ENCODE peak calls at places on chromosomes 5 and 9, in ten cellular contexts. V is colonic mucosa, J is epithelial cell of esophagus, Q is tibial artery, A is GM12865, M is astrocyte, C is transverse colon, L is HL-60, E is lower lobe of right lung, F is upper lobe of right lung. I is an unnamed sample.

GRCh38 chr5:130955041-130955440 is 210.0 kb downstream of the HINT1 start:
- DNase-seq in V (no peak), J (no peak), Q (no peak), A (no peak), M (no peak), C (no peak), L (no peak), E (no peak), F (no peak), I (no peak)

GRCh38 chr5:149939572-149939971 is 5.0 kb downstream of the PDE6A start:
- DNase-seq in V (no peak), J (peak), Q (no peak), A (no peak), M (no peak), C (no peak), L (peak), E (no peak), F (no peak), I (no peak)

GRCh38 chr5:147813696-147814095 is 17.8 kb downstream of the SPINK1 start:
- DNase-seq in V (no peak), J (no peak), Q (no peak), A (no peak), M (no peak), C (no peak), L (no peak), E (no peak), F (no peak), I (no peak)

GRCh38 chr5:83554686-83555085 is 83.1 kb downstream of the VCAN start:
- DNase-seq in V (no peak), J (no peak), Q (no peak), A (no peak), M (peak), C (no peak), L (no peak), E (no peak), F (no peak), I (no peak)

GRCh38 chr5:38997579-38997978 is 76.6 kb downstream of the RICTOR start:
- DNase-seq in V (no peak), J (no peak), Q (no peak), A (no peak), M (no peak), C (no peak), L (no peak), E (no peak), F (no peak), I (no peak)

GRCh38 chr5:160935776-160936175 is 83.8 kb upstream of the ATP10B start:
- DNase-seq in V (no peak), J (no peak), Q (no peak), A (no peak), M (no peak), C (no peak), L (no peak), E (no peak), F (no peak), I (no peak)

GRCh38 chr9:757246-757881 is 84.1 kb upstream of the DMRT1 start:
- DNase-seq in V (peak), J (peak), Q (peak), A (peak), M (peak), C (peak), L (peak), E (no peak), F (no peak), I (peak)

GRCh38 chr9:127567898-127568617 is 44.0 kb upstream of the STXBP1 start:
- DNase-seq in V (no peak), J (no peak), Q (no peak), A (no peak), M (no peak), C (peak), L (no peak), E (no peak), F (no peak), I (no peak)

GRCh38 chr5:135566422-135567416 is 12.1 kb downstream of the CXCL14 start:
- DNase-seq in V (no peak), J (no peak), Q (no peak), A (no peak), M (no peak), C (no peak), L (no peak), E (no peak), F (no peak), I (no peak)

GRCh38 chr5:124746916-124747769 is 704 bp upstream of the ZNF608 start:
- DNase-seq in V (peak), J (peak), Q (peak), A (peak), M (peak), C (peak), L (no peak), E (peak), F (peak), I (peak)

GRCh38 chr5:31364881-31365636 is 166.8 kb downstream of the DROSHA start:
- DNase-seq in V (no peak), J (no peak), Q (no peak), A (no peak), M (peak), C (no peak), L (no peak), E (no peak), F (no peak), I (peak)

GRCh38 chr5:160434022-160434531 is 12.4 kb downstream of the PTTG1 start:
- DNase-seq in V (no peak), J (peak), Q (no peak), A (peak), M (peak), C (no peak), L (no peak), E (peak), F (no peak), I (no peak)

GRCh38 chr5:24923400-24923799 is 278.6 kb upstream of the CDH10 start:
- DNase-seq in V (no peak), J (no peak), Q (no peak), A (no peak), M (no peak), C (no peak), L (no peak), E (no peak), F (no peak), I (no peak)

GRCh38 chr9:112348257-112348992 is 15.0 kb upstream of the PTBP3 start:
- DNase-seq in V (peak), J (peak), Q (peak), A (no peak), M (peak), C (peak), L (no peak), E (peak), F (peak), I (peak)

GRCh38 chr9:94967481-94967880 is 241.0 kb downstream of the AOPEP start:
- DNase-seq in V (no peak), J (no peak), Q (no peak), A (no peak), M (no peak), C (no peak), L (no peak), E (no peak), F (no peak), I (no peak)

GRCh38 chr9:127589955-127590370 is 22.1 kb upstream of the STXBP1 start:
- DNase-seq in V (peak), J (peak), Q (peak), A (peak), M (peak), C (peak), L (peak), E (no peak), F (no peak), I (peak)

GRCh38 chr9:209143-209758 is 5.4 kb upstream of the DOCK8 start:
- DNase-seq in V (no peak), J (no peak), Q (no peak), A (no peak), M (no peak), C (no peak), L (peak), E (no peak), F (no peak), I (no peak)

GRCh38 chr5:37400501-37400900 is 21.4 kb downstream of the WDR70 start:
- DNase-seq in V (no peak), J (no peak), Q (no peak), A (no peak), M (peak), C (no peak), L (no peak), E (no peak), F (no peak), I (no peak)

GRCh38 chr9:110006657-110007056 is 201.3 kb downstream of the C9orf152 start:
- DNase-seq in V (no peak), J (no peak), Q (no peak), A (no peak), M (no peak), C (no peak), L (no peak), E (no peak), F (no peak), I (no peak)

DNA sequence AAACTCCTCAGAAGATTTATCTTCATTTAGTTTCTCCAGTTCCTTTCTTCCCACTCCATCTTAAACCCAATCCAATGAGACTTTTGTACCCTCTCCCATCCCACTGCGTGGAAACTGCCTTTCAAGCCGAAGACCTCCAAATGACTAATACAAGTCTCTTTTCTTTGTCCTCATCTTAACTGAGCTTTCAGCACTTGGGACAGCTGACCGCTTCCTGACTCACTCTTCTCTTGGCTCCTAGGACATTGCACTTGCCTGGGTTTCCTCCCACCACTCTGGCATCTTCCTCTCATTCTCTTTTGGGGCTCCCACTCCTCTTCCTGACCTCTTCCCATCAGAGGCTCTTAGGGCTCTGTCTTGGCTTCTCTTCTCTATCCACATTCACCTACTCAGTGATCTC is 243.7 kb downstream of the HSPA4 start:
- DNase-seq in V (no peak), J (peak), Q (no peak), A (no peak), M (peak), C (no peak), L (no peak), E (no peak), F (no peak), I (no peak)
- H3K4me3 ChIP-seq in V (no peak), J (no peak), Q (no peak), A (no peak), M (no peak), C (no peak), L (no peak), E (no peak), F (no peak), I (no peak)

DNA sequence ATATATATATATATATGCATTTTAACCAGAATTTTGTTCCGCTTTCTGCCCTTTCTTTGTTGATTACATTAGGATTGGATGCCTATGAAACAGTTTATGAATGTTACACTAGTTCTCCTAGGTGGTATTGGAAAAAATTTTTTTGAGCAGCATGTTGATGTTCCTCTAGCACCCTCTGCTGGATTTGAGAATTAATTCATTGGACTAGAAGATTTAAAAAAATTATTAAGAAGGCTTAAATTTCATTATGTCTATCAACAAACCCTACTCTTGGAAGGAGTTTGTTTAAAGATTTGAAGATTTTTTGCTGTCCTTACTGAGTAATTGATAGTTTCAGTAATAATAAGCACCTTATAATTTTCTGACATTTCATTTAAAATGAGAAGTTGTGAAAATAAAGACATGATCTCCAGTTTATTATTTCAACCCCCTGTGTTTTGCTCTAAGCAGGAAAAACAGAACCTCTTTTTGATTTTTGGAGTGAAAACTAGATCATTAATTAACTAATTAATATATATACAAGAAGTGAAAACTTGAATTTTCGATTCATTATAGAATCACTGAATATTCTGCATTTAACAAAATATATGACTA is 89.6 kb downstream of the CCDC171 start:
- DNase-seq in V (no peak), J (peak), Q (no peak), A (peak), M (peak), C (no peak), L (no peak), E (no peak), F (no peak), I (peak)
- TF ChIP-seq CTCF in V (peak), J (peak), Q (peak), A (peak), M (peak), C (peak), L (no peak), E (peak), F (peak), I (peak)

GRCh38 chr5:1827410-1828397 is 26.5 kb downstream of the NDUFS6 start:
- DNase-seq in V (no peak), J (no peak), Q (no peak), A (no peak), M (no peak), C (no peak), L (no peak), E (no peak), F (peak), I (no peak)
- H3K4me3 ChIP-seq in V (peak), J (no peak), Q (no peak), A (no peak), M (no peak), C (no peak), L (no peak), E (no peak), F (no peak), I (no peak)

DNA sequence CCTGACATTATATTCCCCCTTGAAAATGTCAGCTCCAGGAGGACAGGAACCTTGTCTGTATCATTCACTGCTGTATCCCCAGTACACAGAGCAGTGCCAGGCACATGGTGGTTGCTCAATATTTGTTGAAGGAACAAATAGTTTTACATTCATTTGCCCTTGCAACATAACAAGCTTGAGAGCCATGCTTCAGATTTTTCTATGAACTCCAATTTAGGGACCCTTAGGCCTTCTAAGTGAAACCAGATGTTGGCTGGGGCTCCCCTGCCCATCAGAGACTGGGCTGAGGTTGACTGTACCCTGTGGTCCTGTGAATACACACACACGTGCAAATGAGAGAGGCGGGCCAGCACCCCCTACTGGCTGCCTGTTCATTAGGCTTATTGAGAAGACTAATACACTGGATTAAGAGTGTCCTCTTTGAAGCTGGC is 214.9 kb upstream of the WWC1 start:
- DNase-seq in V (no peak), J (peak), Q (no peak), A (peak), M (no peak), C (no peak), L (peak), E (peak), F (no peak), I (peak)
- TF ChIP-seq CTCF in V (no peak), J (no peak), Q (no peak), A (peak), M (peak), C (peak), L (no peak), E (peak), F (peak), I (peak)

GRCh38 chr9:125829743-125830142 is 82.6 kb downstream of the PBX3 start:
- DNase-seq in V (no peak), J (no peak), Q (no peak), A (peak), M (no peak), C (no peak), L (peak), E (no peak), F (no peak), I (peak)
- H3K4me3 ChIP-seq in V (no peak), J (no peak), Q (peak), A (peak), M (peak), C (no peak), L (peak), E (peak), F (peak), I (peak)

GRCh38 chr9:133603165-133603927 is 5.8 kb downstream of the FAM163B start:
- DNase-seq in V (no peak), J (no peak), Q (no peak), A (no peak), M (no peak), C (no peak), L (no peak), E (peak), F (no peak), I (no peak)
- TF ChIP-seq CTCF in V (no peak), J (no peak), Q (no peak), A (no peak), M (no peak), C (no peak), L (no peak), E (no peak), F (no peak), I (no peak)

GRCh38 chr5:52804359-52804758 is 16.6 kb downstream of the ITGA1 start:
- DNase-seq in V (no peak), J (no peak), Q (no peak), A (no peak), M (no peak), C (no peak), L (no peak), E (no peak), F (no peak), I (no peak)
- H3K4me3 ChIP-seq in V (no peak), J (no peak), Q (peak), A (no peak), M (no peak), C (peak), L (no peak), E (peak), F (peak), I (no peak)

DNA sequence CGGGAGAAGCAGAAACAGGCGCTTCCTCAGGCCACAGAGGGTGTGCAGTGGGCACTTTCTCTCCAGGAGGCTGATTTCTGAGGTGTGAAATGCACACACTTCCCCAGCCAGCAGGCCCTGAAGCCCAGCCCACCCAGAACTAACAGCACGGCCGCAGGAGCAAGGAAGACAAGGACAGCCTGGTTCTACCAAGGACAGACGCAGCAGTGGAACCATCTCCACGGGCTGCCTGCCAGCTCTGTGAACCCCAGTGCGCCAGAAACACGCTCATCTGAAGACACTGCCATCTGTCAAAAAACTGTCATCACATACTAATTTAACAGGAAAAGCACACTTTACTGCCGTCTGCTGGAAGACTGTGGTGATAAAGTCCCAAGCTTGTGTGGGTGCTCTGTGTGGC is 40.7 kb downstream of the MAPK9 start:
- DNase-seq in V (no peak), J (no peak), Q (no peak), A (no peak), M (no peak), C (no peak), L (no peak), E (no peak), F (no peak), I (no peak)
- TF ChIP-seq CTCF in V (no peak), J (no peak), Q (no peak), A (no peak), M (no peak), C (no peak), L (no peak), E (no peak), F (no peak), I (no peak)

DNA sequence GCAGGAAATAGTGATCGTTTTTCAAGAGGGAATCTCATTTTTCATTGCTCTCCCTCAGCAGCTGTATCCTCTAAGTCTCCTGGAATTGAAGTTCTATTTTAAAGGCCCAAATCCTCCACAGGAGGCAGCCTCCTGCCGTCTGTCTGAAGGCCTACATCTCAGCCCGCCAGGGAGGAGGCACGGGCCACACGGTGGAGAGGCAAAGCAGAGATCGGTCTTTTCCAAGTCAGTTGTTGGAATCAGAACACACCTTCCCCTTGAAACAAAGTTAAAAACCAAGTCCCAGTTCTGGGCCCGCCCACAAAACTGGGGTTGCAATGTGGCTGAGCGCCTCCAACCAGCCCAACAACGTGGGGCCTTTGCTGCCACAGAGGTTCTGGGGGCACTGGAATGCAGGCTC is 68.7 kb downstream of the RAPGEF1 start:
- DNase-seq in V (no peak), J (no peak), Q (no peak), A (no peak), M (no peak), C (no peak), L (no peak), E (no peak), F (no peak), I (no peak)
- H3K4me3 ChIP-seq in V (no peak), J (no peak), Q (no peak), A (peak), M (no peak), C (no peak), L (no peak), E (no peak), F (no peak), I (no peak)

DNA sequence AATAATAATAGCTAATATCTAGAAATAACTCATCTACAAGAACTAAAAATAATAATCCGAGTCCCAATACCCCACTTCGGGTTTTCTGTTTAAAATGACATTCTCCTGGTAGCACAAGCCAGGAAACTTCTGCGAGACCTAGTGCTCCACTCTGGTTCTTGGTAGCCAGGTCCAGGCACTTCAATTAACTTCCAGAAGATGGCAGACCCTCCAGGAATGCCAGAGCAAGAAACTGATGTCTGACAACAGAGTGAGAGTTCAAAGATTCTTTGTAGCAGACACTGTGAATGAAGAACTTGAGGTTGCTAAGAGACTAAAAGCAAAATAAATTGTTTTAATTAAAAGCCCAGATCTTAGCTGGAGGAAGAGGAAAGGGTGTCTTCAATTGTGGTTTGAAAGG is 1963.3 kb upstream of the CDH9 start:
- DNase-seq in V (no peak), J (no peak), Q (no peak), A (no peak), M (no peak), C (no peak), L (no peak), E (no peak), F (no peak), I (no peak)
- TF ChIP-seq CTCF in V (no peak), J (no peak), Q (no peak), A (no peak), M (no peak), C (no peak), L (no peak), E (no peak), F (no peak), I (no peak)